ENCODE peak calls at places on chromosome 19, in ten cellular contexts. L is adrenal gland, P is esophagus squamous epithelium, K is right lobe of liver, E is PC-9, O is lower lobe of right lung, H is upper lobe of left lung, Y is PC-3, X is Peyer's patch, T is cardiac muscle cell. W is an unnamed sample. For H3K4me1, the result is how much of the 10 kb centered on the place peaks cover.

GRCh38 chr19:55265723-55266386 is 7.0 kb upstream of the PPP6R1 start:
- DNase-seq in L (no peak), P (no peak), K (no peak), E (no peak), O (no peak), H (no peak), Y (no peak), X (no peak), T (no peak), W (no peak)

GRCh38 chr19:16073481-16073880 is 2.8 kb upstream of the TPM4 start:
- DNase-seq in L (no peak), P (no peak), K (peak), E (no peak), O (peak), H (no peak), Y (no peak), X (no peak), T (no peak), W (no peak)

GRCh38 chr19:21604941-21605548 is 99.6 kb downstream of the ZNF429 start:
- DNase-seq in L (peak), P (no peak), K (no peak), E (no peak), O (no peak), H (no peak), Y (no peak), X (no peak), T (no peak), W (peak)

GRCh38 chr19:30842926-30843325 is 470.7 kb downstream of the ZNF536 start:
- DNase-seq in L (no peak), P (no peak), K (no peak), E (no peak), O (no peak), H (no peak), Y (no peak), X (no peak), T (no peak), W (no peak)

GRCh38 chr19:55753401-55753800 is 5.5 kb upstream of the RFPL4A start:
- DNase-seq in L (no peak), P (no peak), K (no peak), E (no peak), O (no peak), H (no peak), Y (no peak), X (no peak), T (no peak), W (peak)

GRCh38 chr19:16867211-16867610 is 21.6 kb upstream of the F2RL3 start:
- DNase-seq in L (peak), P (no peak), K (no peak), E (no peak), O (no peak), H (no peak), Y (no peak), X (no peak), T (no peak), W (no peak)

GRCh38 chr19:10111405-10111811 is at the start of gene P2RY11:
- DNase-seq in L (peak), P (no peak), K (no peak), E (no peak), O (peak), H (no peak), Y (no peak), X (peak), T (no peak), W (no peak)

GRCh38 chr19:14517840-14518505 is at the start of gene DNAJB1:
- DNase-seq in L (peak), P (no peak), K (peak), E (no peak), O (peak), H (peak), Y (peak), X (peak), T (peak), W (peak)

GRCh38 chr19:51749979-51750378 is 1.7 kb downstream of the FPR1 start:
- DNase-seq in L (no peak), P (no peak), K (no peak), E (no peak), O (no peak), H (no peak), Y (peak), X (no peak), T (no peak), W (no peak)

GRCh38 chr19:4120933-4121612 is 2.8 kb downstream of the MAP2K2 start:
- DNase-seq in L (no peak), P (no peak), K (no peak), E (no peak), O (no peak), H (no peak), Y (no peak), X (no peak), T (no peak), W (no peak)

GRCh38 chr19:35963514-35963913 is 27.3 kb downstream of the LRFN3 start:
- DNase-seq in L (peak), P (no peak), K (no peak), E (no peak), O (no peak), H (no peak), Y (peak), X (no peak), T (peak), W (no peak)

GRCh38 chr19:43479961-43480561 is 14.7 kb upstream of the LYPD3 start:
- DNase-seq in L (no peak), P (no peak), K (no peak), E (no peak), O (no peak), H (no peak), Y (no peak), X (no peak), T (no peak), W (no peak)

GRCh38 chr19:44904426-44904994 is 1.1 kb upstream of the APOE start:
- DNase-seq in L (peak), P (no peak), K (no peak), E (peak), O (no peak), H (no peak), Y (no peak), X (no peak), T (no peak), W (no peak)

GRCh38 chr19:7533281-7533819 is 2.2 kb upstream of the PNPLA6 start:
- DNase-seq in L (peak), P (no peak), K (no peak), E (no peak), O (peak), H (peak), Y (no peak), X (peak), T (no peak), W (peak)

GRCh38 chr19:4910594-4911273 is 1.4 kb downstream of the UHRF1 start:
- DNase-seq in L (no peak), P (no peak), K (no peak), E (peak), O (no peak), H (peak), Y (peak), X (no peak), T (no peak), W (peak)

GRCh38 chr19:49407482-49408015 is 15.7 kb downstream of the PTH2 start:
- DNase-seq in L (no peak), P (no peak), K (no peak), E (no peak), O (no peak), H (no peak), Y (no peak), X (no peak), T (no peak), W (no peak)
- H3K4me1 ChIP-seq in L (under half), P (under half), K (under half), E (under half), O (under half), H (under half), Y (under half), X (under half), T (under half), W (under half)

DNA sequence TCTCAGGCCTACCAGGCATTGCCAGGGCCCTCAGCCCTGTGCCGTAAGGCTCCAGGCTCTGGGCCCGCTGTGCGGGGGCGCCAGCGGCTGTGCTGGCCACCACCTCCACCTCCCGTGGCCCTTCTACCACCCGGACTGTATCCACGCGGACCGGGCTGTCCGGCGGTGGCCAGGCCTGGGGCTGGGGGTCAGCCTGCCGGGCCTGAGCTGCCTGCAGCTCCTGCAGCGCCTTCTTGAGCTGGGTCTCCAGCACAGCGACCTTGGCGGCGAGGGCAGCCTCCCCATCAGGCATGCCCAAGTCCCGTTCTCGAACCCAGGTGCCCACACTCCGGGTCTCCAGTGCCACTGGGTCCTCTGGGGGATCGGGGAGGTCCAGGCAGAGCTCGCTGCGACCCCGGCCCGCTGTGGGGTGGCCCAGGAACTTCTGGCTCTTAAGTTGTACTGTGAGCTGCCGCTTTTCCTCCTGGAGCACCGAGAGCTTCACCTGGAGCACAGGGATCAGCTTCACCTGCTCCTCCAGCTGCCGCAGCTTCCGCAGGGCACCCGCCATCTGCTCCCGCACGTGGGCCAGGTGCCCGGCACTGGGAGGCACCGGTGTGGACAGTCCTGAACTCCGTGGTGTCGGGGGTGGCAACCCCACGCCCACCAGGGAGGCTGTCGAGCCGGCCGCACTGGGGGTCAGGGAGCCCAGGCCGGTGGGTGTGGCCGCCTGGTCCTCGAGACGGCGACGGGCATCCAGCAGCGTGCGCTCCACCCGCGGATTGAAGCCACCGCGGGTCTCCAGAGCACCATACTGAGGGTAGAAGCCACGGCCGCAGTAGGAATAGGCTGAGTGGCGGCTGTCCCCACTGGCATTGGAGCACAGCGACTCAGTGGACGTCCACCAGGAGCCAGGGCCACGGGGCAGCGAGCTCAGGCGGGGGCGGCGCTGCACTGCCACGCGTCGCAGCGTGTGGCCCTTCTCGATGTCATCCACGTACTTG is 4.1 kb downstream of the KANK2 start:
- DNase-seq in L (no peak), P (no peak), K (no peak), E (no peak), O (no peak), H (no peak), Y (no peak), X (no peak), T (no peak), W (no peak)
- H3K4me1 ChIP-seq in L (under half), P (under half), K (under half), E (under half), O (half or more), H (half or more), Y (under half), X (under half), T (under half), W (under half)

DNA sequence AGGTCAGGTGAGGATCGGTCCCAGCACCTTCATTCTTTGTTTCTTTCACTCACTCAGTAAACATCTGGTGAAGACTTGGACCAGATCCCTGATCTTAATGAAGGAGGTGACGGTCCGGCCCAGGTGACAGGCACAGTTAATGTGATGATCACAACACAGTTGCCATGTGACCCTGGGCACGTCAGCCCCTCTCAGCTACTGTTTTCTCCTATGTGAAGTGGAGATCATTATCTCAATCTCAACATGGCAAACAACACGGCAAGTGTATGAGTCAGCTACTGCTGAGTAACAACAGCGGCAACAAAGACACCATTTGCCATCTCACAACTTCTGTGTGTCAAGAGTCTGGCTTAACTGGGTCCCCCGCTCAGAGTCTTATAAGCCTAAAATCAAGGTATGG is 74.6 kb downstream of the GNG7 start:
- DNase-seq in L (no peak), P (no peak), K (no peak), E (peak), O (no peak), H (no peak), Y (peak), X (no peak), T (no peak), W (no peak)
- H3K4me1 ChIP-seq in L (under half), P (under half), K (half or more), E (under half), O (half or more), H (half or more), Y (under half), X (under half), T (under half), W (under half)

GRCh38 chr19:38647966-38648788 is 728 bp downstream of the ACTN4 start:
- DNase-seq in L (no peak), P (no peak), K (no peak), E (no peak), O (no peak), H (no peak), Y (no peak), X (peak), T (peak), W (peak)

GRCh38 chr19:38650911-38651584 is 3.6 kb downstream of the ACTN4 start:
- DNase-seq in L (peak), P (no peak), K (no peak), E (peak), O (no peak), H (peak), Y (peak), X (no peak), T (no peak), W (no peak)

GRCh38 chr19:38649305-38650179 is 2.1 kb downstream of the ACTN4 start:
- DNase-seq in L (peak), P (no peak), K (peak), E (peak), O (peak), H (peak), Y (peak), X (peak), T (no peak), W (peak)

GRCh38 chr19:38648789-38649304 is 1.4 kb downstream of the ACTN4 start:
- DNase-seq in L (no peak), P (no peak), K (no peak), E (no peak), O (no peak), H (no peak), Y (no peak), X (no peak), T (no peak), W (no peak)

GRCh38 chr19:38650180-38650775 is 2.8 kb downstream of the ACTN4 start:
- DNase-seq in L (no peak), P (no peak), K (no peak), E (no peak), O (no peak), H (no peak), Y (no peak), X (peak), T (no peak), W (peak)
- H3K4me1 ChIP-seq in L (half or more), P (under half), K (half or more), E (half or more), O (half or more), H (half or more), Y (under half), X (under half), T (under half), W (under half)